ENCODE peak calls at places on chromosome 21, in six cellular contexts. One of them, this sample, is unnamed.
A peak's percentile ranks its signal among the peaks of the same experiment; 100 is the strongest.

GRCh38 chr21:15071012-15071411 is 6.2 kb upstream of the NRIP1 start:
- DNase-seq in HCT116: no peak
- DNase-seq in pancreas: no peak
- DNase-seq in right cardiac atrium: no peak
- DNase-seq in thoracic aorta: no peak
- DNase-seq in endodermal cell: peak; percentile 58
- DNase-seq in this sample: no peak

GRCh38 chr21:39546522-39546921 is 66.2 kb upstream of the B3GALT5 start:
- DNase-seq in pancreas: no peak
- DNase-seq in endodermal cell: no peak
- DNase-seq in right cardiac atrium: no peak
- DNase-seq in thoracic aorta: no peak
- DNase-seq in HCT116: no peak
- DNase-seq in this sample: no peak

GRCh38 chr21:14482165-14482564 is 64.0 kb downstream of the SAMSN1 start:
- DNase-seq in right cardiac atrium: no peak
- DNase-seq in pancreas: no peak
- DNase-seq in HCT116: no peak
- DNase-seq in endodermal cell: no peak
- DNase-seq in thoracic aorta: no peak
- DNase-seq in this sample: no peak

GRCh38 chr21:21046063-21046462 is 47.9 kb downstream of the NCAM2 start:
- DNase-seq in endodermal cell: no peak
- DNase-seq in pancreas: no peak
- DNase-seq in right cardiac atrium: no peak
- DNase-seq in thoracic aorta: no peak
- DNase-seq in HCT116: no peak
- DNase-seq in this sample: no peak

GRCh38 chr21:32886339-32886738 is 114.8 kb upstream of the PAXBP1 start:
- DNase-seq in HCT116: no peak
- DNase-seq in thoracic aorta: no peak
- DNase-seq in pancreas: no peak
- DNase-seq in endodermal cell: no peak
- DNase-seq in right cardiac atrium: no peak
- DNase-seq in this sample: no peak

GRCh38 chr21:33070921-33071877 is 1.3 kb downstream of the OLIG1 start:
- DNase-seq in HCT116: no peak
- DNase-seq in right cardiac atrium: no peak
- DNase-seq in endodermal cell: peak; percentile 78
- DNase-seq in pancreas: no peak
- DNase-seq in thoracic aorta: no peak
- DNase-seq in this sample: no peak

GRCh38 chr21:28487455-28488070 is 505.1 kb downstream of the LTN1 start:
- DNase-seq in endodermal cell: no peak
- DNase-seq in pancreas: no peak
- DNase-seq in right cardiac atrium: no peak
- DNase-seq in HCT116: no peak
- DNase-seq in thoracic aorta: no peak
- DNase-seq in this sample: no peak

GRCh38 chr21:27480841-27481261 is 514.0 kb upstream of the ADAMTS5 start:
- DNase-seq in thoracic aorta: no peak
- DNase-seq in pancreas: no peak
- DNase-seq in HCT116: no peak
- DNase-seq in endodermal cell: no peak
- DNase-seq in right cardiac atrium: no peak
- DNase-seq in this sample: no peak

GRCh38 chr21:15203740-15204139 is 138.9 kb upstream of the NRIP1 start:
- DNase-seq in pancreas: no peak
- DNase-seq in HCT116: no peak
- DNase-seq in thoracic aorta: no peak
- DNase-seq in right cardiac atrium: no peak
- DNase-seq in endodermal cell: no peak
- DNase-seq in this sample: no peak

GRCh38 chr21:33470701-33471100 is 9.1 kb downstream of the TMEM50B start:
- DNase-seq in HCT116: no peak
- DNase-seq in pancreas: no peak
- DNase-seq in endodermal cell: no peak
- DNase-seq in right cardiac atrium: no peak
- DNase-seq in thoracic aorta: no peak
- DNase-seq in this sample: no peak

GRCh38 chr21:33401617-33401967 is 1.6 kb upstream of the IFNGR2 start:
- DNase-seq in HCT116: no peak
- DNase-seq in right cardiac atrium: no peak
- DNase-seq in endodermal cell: no peak
- DNase-seq in pancreas: no peak
- DNase-seq in thoracic aorta: no peak
- DNase-seq in this sample: no peak

GRCh38 chr21:32457360-32457840 is 44.9 kb downstream of the EVA1C start:
- DNase-seq in pancreas: peak; percentile 33
- DNase-seq in right cardiac atrium: peak; percentile 78
- DNase-seq in endodermal cell: no peak
- DNase-seq in HCT116: peak; percentile 18
- DNase-seq in thoracic aorta: no peak
- DNase-seq in this sample: peak; percentile 36

GRCh38 chr21:28738882-28739281 is 253.8 kb downstream of the LTN1 start:
- DNase-seq in endodermal cell: no peak
- DNase-seq in right cardiac atrium: no peak
- DNase-seq in thoracic aorta: no peak
- DNase-seq in pancreas: no peak
- DNase-seq in HCT116: no peak
- DNase-seq in this sample: no peak

GRCh38 chr21:29005696-29006095 is 13.0 kb upstream of the LTN1 start:
- DNase-seq in endodermal cell: no peak
- DNase-seq in pancreas: no peak
- DNase-seq in right cardiac atrium: no peak
- DNase-seq in thoracic aorta: no peak
- DNase-seq in HCT116: no peak
- DNase-seq in this sample: no peak

GRCh38 chr21:26140185-26140584 is 30.4 kb downstream of the APP start:
- DNase-seq in endodermal cell: no peak
- DNase-seq in right cardiac atrium: peak; percentile 72
- DNase-seq in pancreas: no peak
- DNase-seq in HCT116: peak; percentile 90
- DNase-seq in thoracic aorta: no peak
- DNase-seq in this sample: no peak

GRCh38 chr21:25490742-25491141 is 116.5 kb downstream of the MRPL39 start:
- DNase-seq in thoracic aorta: no peak
- DNase-seq in HCT116: no peak
- DNase-seq in pancreas: no peak
- DNase-seq in endodermal cell: no peak
- DNase-seq in right cardiac atrium: no peak
- DNase-seq in this sample: no peak

GRCh38 chr21:28228624-28228995 is 764.1 kb downstream of the LTN1 start:
- DNase-seq in HCT116: no peak
- DNase-seq in endodermal cell: no peak
- DNase-seq in thoracic aorta: no peak
- DNase-seq in right cardiac atrium: no peak
- DNase-seq in pancreas: no peak
- DNase-seq in this sample: no peak

GRCh38 chr21:26148834-26149354 is 21.7 kb downstream of the APP start:
- DNase-seq in right cardiac atrium: no peak
- DNase-seq in pancreas: no peak
- DNase-seq in thoracic aorta: no peak
- DNase-seq in endodermal cell: no peak
- DNase-seq in HCT116: no peak
- DNase-seq in this sample: no peak

GRCh38 chr21:9839011-9839661 is 682.2 kb upstream of the TPTE start:
- DNase-seq in right cardiac atrium: peak; percentile 66
- DNase-seq in endodermal cell: no peak
- DNase-seq in thoracic aorta: no peak
- DNase-seq in HCT116: no peak
- DNase-seq in pancreas: no peak
- DNase-seq in this sample: no peak

GRCh38 chr21:27802816-27803475 is 836.1 kb upstream of the ADAMTS5 start:
- DNase-seq in pancreas: no peak
- DNase-seq in thoracic aorta: no peak
- DNase-seq in HCT116: no peak
- DNase-seq in right cardiac atrium: no peak
- DNase-seq in endodermal cell: peak; percentile 86
- DNase-seq in this sample: peak; percentile 21

GRCh38 chr21:32949701-32950100 is 76.0 kb upstream of the OLIG2 start:
- DNase-seq in HCT116: no peak
- DNase-seq in endodermal cell: no peak
- DNase-seq in right cardiac atrium: no peak
- DNase-seq in thoracic aorta: no peak
- DNase-seq in pancreas: no peak
- DNase-seq in this sample: no peak

GRCh38 chr21:23801292-23801691 is 1806.0 kb downstream of the MRPL39 start:
- DNase-seq in endodermal cell: no peak
- DNase-seq in HCT116: no peak
- DNase-seq in thoracic aorta: no peak
- DNase-seq in pancreas: no peak
- DNase-seq in right cardiac atrium: no peak
- DNase-seq in this sample: no peak

GRCh38 chr21:33229776-33230517 is at the start of gene IFNAR2:
- DNase-seq in thoracic aorta: peak; percentile 23
- DNase-seq in endodermal cell: peak; percentile 94
- DNase-seq in right cardiac atrium: peak; percentile 93
- DNase-seq in HCT116: peak; percentile 18
- DNase-seq in pancreas: peak; percentile 71
- DNase-seq in this sample: no peak

GRCh38 chr21:26850116-26850643 is 5.0 kb upstream of the ADAMTS1 start:
- DNase-seq in endodermal cell: no peak
- DNase-seq in HCT116: peak; percentile 2
- DNase-seq in right cardiac atrium: no peak
- DNase-seq in pancreas: no peak
- DNase-seq in thoracic aorta: no peak
- DNase-seq in this sample: no peak

GRCh38 chr21:33682992-33683627 is 40.8 kb downstream of the ITSN1 start:
- DNase-seq in endodermal cell: no peak
- DNase-seq in thoracic aorta: no peak
- DNase-seq in pancreas: no peak
- DNase-seq in right cardiac atrium: no peak
- DNase-seq in HCT116: peak; percentile 90
- DNase-seq in this sample: no peak

GRCh38 chr21:29436143-29436542 is 137.4 kb downstream of the BACH1 start:
- DNase-seq in thoracic aorta: no peak
- DNase-seq in endodermal cell: no peak
- DNase-seq in right cardiac atrium: no peak
- DNase-seq in pancreas: no peak
- DNase-seq in HCT116: no peak
- DNase-seq in this sample: peak; percentile 35

GRCh38 chr21:15034126-15034848 is 30.5 kb downstream of the NRIP1 start:
- DNase-seq in right cardiac atrium: no peak
- DNase-seq in thoracic aorta: no peak
- DNase-seq in endodermal cell: no peak
- DNase-seq in HCT116: no peak
- DNase-seq in pancreas: no peak
- DNase-seq in this sample: no peak

GRCh38 chr21:27759091-27759659 is 792.3 kb upstream of the ADAMTS5 start:
- DNase-seq in HCT116: no peak
- DNase-seq in pancreas: peak; percentile 25
- DNase-seq in thoracic aorta: no peak
- DNase-seq in endodermal cell: peak; percentile 72
- DNase-seq in right cardiac atrium: peak; percentile 53
- DNase-seq in this sample: no peak

DNA sequence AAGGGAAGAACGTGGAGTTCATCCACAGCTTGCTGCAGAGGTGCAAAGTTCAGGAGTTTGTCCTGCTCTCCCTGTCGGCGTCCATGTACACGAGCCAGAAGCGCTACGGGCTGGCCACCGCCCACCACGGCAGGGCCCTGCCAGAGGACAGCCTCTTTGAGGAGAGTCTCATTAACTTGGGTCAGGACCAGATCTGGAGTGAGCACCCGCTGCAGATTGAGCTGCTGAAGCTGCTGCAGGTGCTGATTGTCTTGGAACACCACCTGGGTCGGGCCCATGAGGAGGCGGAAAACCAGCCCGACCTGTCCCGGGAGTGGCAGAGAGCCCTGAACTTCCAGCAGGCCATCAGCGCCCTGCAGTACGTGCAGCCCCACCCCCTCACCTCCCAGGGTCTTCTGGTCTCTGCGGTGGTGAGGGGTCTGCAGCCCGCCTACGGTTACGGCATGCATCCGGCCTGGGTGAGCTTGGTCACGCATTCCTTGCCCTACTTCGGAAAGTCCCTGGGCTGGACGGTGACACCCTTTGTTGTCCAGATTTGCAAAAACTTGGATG is 73.8 kb upstream of the MORC3 start:
- DNase-seq in HCT116: no peak
- DNase-seq in thoracic aorta: no peak
- DNase-seq in right cardiac atrium: no peak
- DNase-seq in endodermal cell: no peak
- DNase-seq in pancreas: peak; percentile 23
- DNase-seq in this sample: peak; percentile 93
- H3K4me3 ChIP-seq in HCT116: no peak overlapping the region
- H3K4me3 ChIP-seq in thoracic aorta: no peak overlapping the region
- H3K4me3 ChIP-seq in right cardiac atrium: no peak overlapping the region
- H3K4me3 ChIP-seq in endodermal cell: no peak overlapping the region
- H3K4me3 ChIP-seq in pancreas: no peak overlapping the region
- H3K4me3 ChIP-seq in this sample: peak overlapping the region; percentile 34

DNA sequence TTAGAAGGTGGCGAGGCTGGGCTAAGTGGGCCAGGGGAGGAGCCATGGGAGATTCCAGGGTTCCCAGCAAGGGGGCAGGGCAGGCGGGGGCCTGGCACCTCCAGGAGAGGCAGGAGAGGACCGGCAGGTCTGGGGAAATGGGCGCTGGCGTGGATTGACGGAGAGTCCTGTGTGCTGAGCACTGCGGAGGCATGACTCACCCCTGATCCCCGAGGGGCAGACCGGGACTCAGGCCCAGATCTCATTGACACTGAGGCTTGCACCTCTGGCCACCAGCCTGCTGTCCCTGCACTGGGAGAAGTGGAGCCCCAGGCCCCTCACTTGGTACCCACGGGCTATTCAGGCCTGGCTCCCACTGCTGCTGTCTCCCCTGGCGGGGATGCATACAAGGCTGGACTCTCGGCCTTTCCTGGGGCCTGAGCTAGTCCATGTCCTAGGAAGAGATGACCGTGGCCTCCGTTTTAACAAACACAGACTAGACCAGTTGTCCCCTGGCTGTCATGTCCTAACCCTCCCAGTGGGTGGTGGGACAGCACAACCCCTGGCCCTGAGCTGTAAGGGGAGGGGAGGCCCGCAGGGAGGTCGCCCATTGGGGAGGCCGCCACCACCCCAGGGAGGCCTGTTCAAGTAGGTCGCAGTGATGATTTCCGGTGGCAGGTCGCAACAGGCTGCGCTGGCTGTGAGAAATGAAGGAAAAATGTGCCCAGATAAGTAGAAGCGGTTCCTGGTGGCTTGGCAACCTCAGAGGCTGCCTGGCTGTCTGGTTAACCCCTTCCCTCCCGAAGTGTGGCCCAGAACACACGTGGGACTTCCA is 39.7 kb downstream of the RIPK4 start:
- DNase-seq in endodermal cell: no peak
- DNase-seq in right cardiac atrium: peak; percentile 91
- DNase-seq in pancreas: no peak
- DNase-seq in thoracic aorta: peak; percentile 70
- DNase-seq in HCT116: peak; percentile 61
- DNase-seq in this sample: no peak
- H3K4me3 ChIP-seq in endodermal cell: no peak overlapping the region
- H3K4me3 ChIP-seq in right cardiac atrium: no peak overlapping the region
- H3K4me3 ChIP-seq in pancreas: no peak overlapping the region
- H3K4me3 ChIP-seq in thoracic aorta: peak overlapping the region; percentile 14
- H3K4me3 ChIP-seq in HCT116: peak overlapping the region; percentile 21
- H3K4me3 ChIP-seq in this sample: no peak overlapping the region

GRCh38 chr21:35016071-35016470 is 33.0 kb downstream of the RUNX1 start:
- DNase-seq in thoracic aorta: no peak
- DNase-seq in HCT116: no peak
- DNase-seq in endodermal cell: peak; percentile 17
- DNase-seq in pancreas: no peak
- DNase-seq in right cardiac atrium: no peak
- DNase-seq in this sample: no peak
- H3K4me3 ChIP-seq in thoracic aorta: no peak overlapping the region
- H3K4me3 ChIP-seq in HCT116: no peak overlapping the region
- H3K4me3 ChIP-seq in endodermal cell: no peak overlapping the region
- H3K4me3 ChIP-seq in pancreas: no peak overlapping the region
- H3K4me3 ChIP-seq in right cardiac atrium: no peak overlapping the region
- H3K4me3 ChIP-seq in this sample: no peak overlapping the region

GRCh38 chr21:31397939-31398338 is 53.9 kb upstream of the TIAM1 start:
- DNase-seq in thoracic aorta: no peak
- DNase-seq in pancreas: no peak
- DNase-seq in HCT116: no peak
- DNase-seq in right cardiac atrium: no peak
- DNase-seq in endodermal cell: peak; percentile 61
- DNase-seq in this sample: no peak
- H3K4me3 ChIP-seq in thoracic aorta: no peak overlapping the region
- H3K4me3 ChIP-seq in pancreas: no peak overlapping the region
- H3K4me3 ChIP-seq in HCT116: no peak overlapping the region
- H3K4me3 ChIP-seq in right cardiac atrium: no peak overlapping the region
- H3K4me3 ChIP-seq in endodermal cell: no peak overlapping the region
- H3K4me3 ChIP-seq in this sample: no peak overlapping the region

This sample was measured in LNCaP clone FGC.